ENCODE peak calls at places on chromosomes 16 and 17, in seven cellular contexts. D is NCI-H1105, E is T-helper 2 cell, Q is EH, O is EL, H is globus pallidus, V is RWPE1. U is an unnamed sample.

GRCh38 chr17:43851744-43852143 is 4.8 kb downstream of the CD300LG start:
- DNase-seq in Q (no peak), O (no peak), H (no peak), E (no peak), D (no peak), V (no peak), U (no peak)

GRCh38 chr16:74998481-74999207 is at the start of gene ZNRF1:
- DNase-seq in Q (peak), D (peak), E (peak), V (peak), H (peak), O (peak), U (peak)

GRCh38 chr17:30217746-30218245 is 17.7 kb downstream of the SLC6A4 start:
- DNase-seq in V (no peak), E (no peak), H (no peak), Q (no peak), D (no peak), O (no peak), U (no peak)

GRCh38 chr17:19470529-19471261 is 59.7 kb downstream of the RNF112 start:
- DNase-seq in V (no peak), D (peak), O (peak), Q (peak), H (no peak), E (no peak), U (no peak)

GRCh38 chr16:57883953-57884654 is 81.8 kb upstream of the KIFC3 start:
- DNase-seq in E (no peak), Q (no peak), O (no peak), H (no peak), D (no peak), V (no peak), U (no peak)

GRCh38 chr16:81181013-81181720 is 57.3 kb upstream of the BCO1 start:
- DNase-seq in O (peak), H (no peak), D (peak), V (peak), E (no peak), Q (peak), U (peak)

GRCh38 chr17:1252203-1252608 is 18.0 kb upstream of the BHLHA9 start:
- DNase-seq in Q (no peak), E (no peak), H (no peak), D (peak), O (no peak), V (no peak), U (no peak)

GRCh38 chr17:54021418-54021817 is 198.7 kb downstream of the KIF2B start:
- DNase-seq in E (no peak), O (no peak), Q (no peak), H (no peak), V (no peak), D (no peak), U (no peak)

GRCh38 chr16:78720416-78720815 is 621.0 kb downstream of the WWOX start:
- DNase-seq in D (no peak), V (no peak), H (no peak), E (no peak), O (no peak), Q (no peak), U (no peak)

GRCh38 chr17:36936455-36936934 is 780 bp upstream of the LHX1 start:
- DNase-seq in Q (no peak), V (no peak), H (no peak), E (no peak), D (peak), O (no peak), U (no peak)

GRCh38 chr17:12627177-12627629 is 38.5 kb upstream of the MYOCD start:
- DNase-seq in D (no peak), O (peak), H (no peak), V (peak), E (no peak), Q (peak), U (no peak)

GRCh38 chr17:73952136-73952497 is 251.4 kb upstream of the RPL38 start:
- DNase-seq in O (no peak), D (no peak), V (no peak), E (no peak), Q (no peak), H (peak), U (no peak)

GRCh38 chr17:67559381-67559966 is 158.3 kb upstream of the NOL11 start:
- DNase-seq in Q (no peak), O (no peak), H (no peak), E (no peak), D (no peak), V (no peak), U (no peak)

GRCh38 chr16:11670171-11671131 is 2.2 kb downstream of the SNN start:
- DNase-seq in Q (no peak), E (no peak), O (no peak), V (no peak), D (no peak), H (no peak), U (no peak)

GRCh38 chr17:15210247-15210646 is 54.9 kb downstream of the PMP22 start:
- DNase-seq in V (no peak), E (no peak), Q (no peak), D (no peak), O (no peak), H (no peak), U (no peak)

U was measured in HCT116.